ENCODE peak calls at places on chromosome 17, in eight cellular contexts. Q is fibroblast of villous mesenchyme, H is fibroblast of pulmonary artery, V is adrenal gland, Z is fibroblast of mammary gland, P is tibial nerve, T is MM.1S, I is upper lobe of right lung. C is an unnamed sample.

GRCh38 chr17:8402921-8403536 is 5.4 kb upstream of the RNF222 start:
- DNase-seq in Q (no peak), H (no peak), V (no peak), Z (no peak), P (no peak), T (no peak), I (no peak), C (no peak)

GRCh38 chr17:74758846-74759163 is 10.4 kb downstream of the NHERF1 start:
- DNase-seq in Q (no peak), H (no peak), V (peak), Z (peak), P (no peak), T (peak), I (no peak), C (no peak)

GRCh38 chr17:17366235-17366634 is 63.1 kb downstream of the NT5M start:
- DNase-seq in Q (no peak), H (no peak), V (no peak), Z (no peak), P (no peak), T (no peak), I (no peak), C (no peak)

GRCh38 chr17:75731716-75732498 is 10.6 kb downstream of the ITGB4 start:
- DNase-seq in Q (no peak), H (no peak), V (no peak), Z (no peak), P (no peak), T (no peak), I (no peak), C (no peak)

GRCh38 chr17:82959990-82960418 is 119.4 kb upstream of the METRNL start:
- DNase-seq in Q (no peak), H (no peak), V (no peak), Z (no peak), P (no peak), T (no peak), I (peak), C (no peak)

GRCh38 chr17:72719582-72720493 is 372.6 kb downstream of the SLC39A11 start:
- DNase-seq in Q (peak), H (peak), V (no peak), Z (no peak), P (no peak), T (no peak), I (no peak), C (no peak)

GRCh38 chr17:40312131-40312731 is 3.3 kb downstream of the RARA start:
- DNase-seq in Q (no peak), H (no peak), V (no peak), Z (no peak), P (peak), T (peak), I (peak), C (no peak)

GRCh38 chr17:50844117-50844700 is 8.8 kb downstream of the WFIKKN2 start:
- DNase-seq in Q (no peak), H (no peak), V (no peak), Z (no peak), P (no peak), T (no peak), I (no peak), C (no peak)

GRCh38 chr17:78915872-78916632 is 9.1 kb downstream of the TIMP2 start:
- DNase-seq in Q (peak), H (peak), V (peak), Z (peak), P (no peak), T (no peak), I (peak), C (no peak)

GRCh38 chr17:78407387-78407990 is 29.0 kb downstream of the PGS1 start:
- DNase-seq in Q (peak), H (no peak), V (no peak), Z (no peak), P (no peak), T (no peak), I (no peak), C (no peak)

GRCh38 chr17:2958706-2959222 is 104.6 kb downstream of the OR1D5 start:
- DNase-seq in Q (no peak), H (no peak), V (no peak), Z (no peak), P (no peak), T (no peak), I (peak), C (no peak)

GRCh38 chr17:20896153-20896649 is 146.6 kb downstream of the USP22 start:
- DNase-seq in Q (no peak), H (peak), V (peak), Z (peak), P (no peak), T (no peak), I (no peak), C (no peak)

GRCh38 chr17:78618264-78619066 is 41.3 kb upstream of the DNAH17 start:
- DNase-seq in Q (no peak), H (no peak), V (no peak), Z (peak), P (no peak), T (no peak), I (no peak), C (no peak)

GRCh38 chr17:48555616-48556533 is 11.0 kb upstream of the HOXB2 start:
- DNase-seq in Q (no peak), H (no peak), V (no peak), Z (no peak), P (no peak), T (no peak), I (peak), C (no peak)

GRCh38 chr17:66652840-66653507 is 181.9 kb upstream of the CACNG5 start:
- DNase-seq in Q (peak), H (peak), V (no peak), Z (peak), P (no peak), T (no peak), I (no peak), C (no peak)

GRCh38 chr17:14451729-14452191 is 150.9 kb downstream of the HS3ST3B1 start:
- DNase-seq in Q (peak), H (no peak), V (no peak), Z (peak), P (no peak), T (no peak), I (no peak), C (no peak)

GRCh38 chr17:48871551-48872351 is 20.8 kb upstream of the ATP5MC1 start:
- DNase-seq in Q (peak), H (peak), V (peak), Z (no peak), P (peak), T (no peak), I (no peak), C (no peak)

GRCh38 chr17:81961554-81962498 is 839 bp upstream of the NOTUM start:
- DNase-seq in Q (no peak), H (no peak), V (no peak), Z (no peak), P (no peak), T (no peak), I (no peak), C (no peak)

GRCh38 chr17:29572691-29573557 is 4.4 kb downstream of the TP53I13 start:
- DNase-seq in Q (peak), H (peak), V (peak), Z (peak), P (peak), T (peak), I (peak), C (no peak)

GRCh38 chr17:58156839-58157803 is 8.9 kb downstream of the OR4D1 start:
- DNase-seq in Q (peak), H (no peak), V (peak), Z (no peak), P (no peak), T (no peak), I (peak), C (no peak)

GRCh38 chr17:27496005-27496404 is 39.8 kb downstream of the KSR1 start:
- DNase-seq in Q (no peak), H (no peak), V (no peak), Z (no peak), P (no peak), T (no peak), I (no peak), C (no peak)

GRCh38 chr17:73787036-73787720 is 142.9 kb upstream of the SDK2 start:
- DNase-seq in Q (no peak), H (no peak), V (no peak), Z (no peak), P (no peak), T (no peak), I (no peak), C (no peak)

GRCh38 chr17:74776990-74777389 is 845 bp upstream of the NAT9 start:
- DNase-seq in Q (no peak), H (no peak), V (no peak), Z (no peak), P (no peak), T (no peak), I (no peak), C (no peak)

GRCh38 chr17:307741-308507 is 44.7 kb downstream of the RPH3AL start:
- DNase-seq in Q (no peak), H (no peak), V (no peak), Z (no peak), P (no peak), T (no peak), I (no peak), C (no peak)

GRCh38 chr17:16304832-16305231 is 48.4 kb downstream of the CENPV start:
- DNase-seq in Q (peak), H (peak), V (no peak), Z (peak), P (no peak), T (no peak), I (no peak), C (no peak)
- TF ChIP-seq CTCF in Q (peak), H (peak), V (no peak), Z (peak), P (no peak), T (peak), I (no peak), C (peak)

DNA sequence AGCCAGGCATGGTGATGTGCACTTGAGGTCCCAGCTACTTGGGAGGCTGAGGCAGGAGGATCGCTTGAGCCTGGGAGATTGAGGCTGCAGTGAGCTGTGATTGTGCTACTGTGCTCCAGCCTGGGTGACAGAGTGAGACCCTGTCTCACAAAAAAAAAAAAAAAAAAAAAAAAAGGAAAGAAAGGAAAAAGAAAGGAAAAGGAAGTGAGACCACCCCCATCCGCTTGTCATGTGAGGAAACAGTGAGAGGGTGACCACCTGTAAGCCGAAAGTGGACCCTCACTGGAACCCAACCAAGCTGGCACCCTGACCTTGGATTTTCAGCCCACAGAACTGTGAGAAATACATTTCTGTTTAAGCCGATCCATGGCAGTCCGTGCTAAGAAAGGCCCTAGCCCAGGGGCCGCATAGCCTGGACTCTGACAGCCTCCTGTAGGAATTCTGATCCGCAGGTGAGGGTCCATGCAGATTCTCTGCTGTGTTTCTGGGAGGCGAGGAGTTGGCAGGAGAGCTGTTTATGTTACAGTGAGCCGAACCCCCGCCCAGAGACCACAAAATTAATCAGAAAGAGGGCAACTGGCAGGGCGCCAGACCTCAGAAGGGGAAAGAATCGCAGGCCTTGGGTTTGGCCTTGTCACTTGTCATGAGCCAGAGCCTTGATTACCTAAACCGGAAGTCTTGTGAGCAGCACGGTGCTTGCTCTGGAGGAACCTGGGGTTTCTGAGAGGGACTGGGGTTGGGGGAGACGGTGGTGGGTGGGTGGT is 938 bp downstream of the SGSH start:
- DNase-seq in Q (peak), H (peak), V (peak), Z (peak), P (peak), T (peak), I (peak), C (peak)
- H3K4me3 ChIP-seq in Q (peak), H (peak), V (peak), Z (peak), P (peak), T (peak), I (peak), C (peak)

GRCh38 chr17:45300060-45300751 is 16.6 kb downstream of the MAP3K14 start:
- DNase-seq in Q (no peak), H (no peak), V (no peak), Z (no peak), P (no peak), T (no peak), I (no peak), C (no peak)
- TF ChIP-seq CTCF in Q (no peak), H (no peak), V (no peak), Z (no peak), P (no peak), T (no peak), I (no peak), C (no peak)

DNA sequence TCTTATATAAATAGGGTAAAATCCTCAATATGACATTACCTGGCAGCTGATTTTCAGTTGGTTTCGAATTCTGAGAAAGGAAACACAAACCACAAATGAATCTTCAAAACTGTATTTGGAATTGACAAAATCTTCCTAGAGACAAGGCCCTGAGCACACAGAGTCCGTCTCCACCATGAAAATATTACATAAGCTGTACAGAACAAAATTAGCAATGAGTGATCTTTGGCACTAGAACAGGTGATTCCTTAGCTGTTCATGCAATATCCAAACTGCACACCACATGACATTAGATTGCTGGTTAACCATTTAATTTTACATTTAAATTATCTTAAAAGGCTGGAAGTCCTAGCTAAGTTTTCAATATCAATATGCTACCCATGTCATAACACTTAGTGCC is 31.7 kb downstream of the GJC1 start:
- DNase-seq in Q (no peak), H (no peak), V (no peak), Z (no peak), P (no peak), T (no peak), I (no peak), C (no peak)
- H3K4me3 ChIP-seq in Q (no peak), H (no peak), V (no peak), Z (no peak), P (no peak), T (no peak), I (no peak), C (no peak)

DNA sequence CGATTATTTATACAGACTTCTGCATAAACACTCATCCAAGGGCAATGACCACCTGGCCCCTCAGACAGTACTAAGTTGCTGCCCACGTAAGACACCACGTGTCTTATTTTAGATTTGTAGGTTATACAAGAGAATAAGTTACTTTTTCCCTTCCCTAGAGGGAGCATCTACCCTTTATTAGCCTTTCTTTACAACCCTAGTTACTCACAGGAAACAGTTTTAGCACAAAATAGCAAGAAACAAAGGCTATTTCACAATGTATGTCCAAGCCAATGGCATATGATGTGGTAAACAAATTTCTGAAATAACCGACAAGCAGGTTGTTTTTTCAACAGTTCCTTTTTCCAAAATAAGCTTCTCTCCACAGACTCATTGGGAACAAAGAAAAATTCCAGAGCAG is 50.1 kb upstream of the ERN1 start:
- DNase-seq in Q (peak), H (peak), V (no peak), Z (peak), P (no peak), T (no peak), I (no peak), C (no peak)
- TF ChIP-seq CTCF in Q (peak), H (peak), V (no peak), Z (peak), P (no peak), T (no peak), I (peak), C (no peak)

C was measured in LNCaP clone FGC.